ENCODE peak calls at places on chromosomes 7 and 10, in nine cellular contexts. M is head of caudate nucleus; F is PC-3; N is cardiac fibroblast; R is T1000; Y is GM23248; C is occipital lobe; K is activated naive CD4-positive, alpha-beta T cell treated with anti-CD3 and anti-CD28 coated beads for 36 hours; E is mesothelial cell of epicardium. Q is an unnamed sample.

GRCh38 chr10:82813856-82814255 is 938.9 kb downstream of the NRG3 start:
- DNase-seq in M (no peak), F (no peak), N (peak), R (no peak), Y (peak), C (no peak), K (no peak), E (no peak), Q (peak)

GRCh38 chr7:134710854-134711624 is 64.4 kb downstream of the BPGM start:
- DNase-seq in M (no peak), F (peak), N (no peak), R (no peak), Y (peak), C (no peak), K (peak), E (no peak), Q (peak)

GRCh38 chr7:157527686-157528085 is 190.9 kb downstream of the DNAJB6 start:
- DNase-seq in M (no peak), F (no peak), N (no peak), R (no peak), Y (no peak), C (no peak), K (no peak), E (no peak), Q (no peak)

GRCh38 chr7:56157238-56157790 is 41.1 kb upstream of the NUPR2 start:
- DNase-seq in M (no peak), F (no peak), N (no peak), R (no peak), Y (no peak), C (no peak), K (no peak), E (no peak), Q (no peak)

GRCh38 chr7:92691578-92691977 is 101.4 kb upstream of the FAM133B start:
- DNase-seq in M (no peak), F (peak), N (peak), R (no peak), Y (peak), C (no peak), K (peak), E (no peak), Q (peak)

GRCh38 chr7:129315916-129316315 is 91.1 kb downstream of the AHCYL2 start:
- DNase-seq in M (peak), F (no peak), N (no peak), R (no peak), Y (no peak), C (peak), K (no peak), E (no peak), Q (no peak)

GRCh38 chr10:51095444-51095843 is 21.2 kb downstream of the PRKG1 start:
- DNase-seq in M (no peak), F (no peak), N (no peak), R (no peak), Y (no peak), C (no peak), K (no peak), E (no peak), Q (no peak)

GRCh38 chr10:47063858-47064257 is 152.6 kb downstream of the PTPN20 start:
- DNase-seq in M (no peak), F (no peak), N (no peak), R (no peak), Y (no peak), C (no peak), K (no peak), E (no peak), Q (no peak)

GRCh38 chr7:2049111-2049781 is 183.5 kb downstream of the MAD1L1 start:
- DNase-seq in M (no peak), F (no peak), N (no peak), R (no peak), Y (no peak), C (no peak), K (no peak), E (no peak), Q (no peak)

GRCh38 chr10:60870803-60871202 is 73.2 kb downstream of the RHOBTB1 start:
- DNase-seq in M (no peak), F (no peak), N (no peak), R (no peak), Y (no peak), C (no peak), K (no peak), E (no peak), Q (no peak)

GRCh38 chr7:142812437-142813215 is 41.9 kb downstream of the PRSS2 start:
- DNase-seq in M (no peak), F (peak), N (peak), R (no peak), Y (peak), C (no peak), K (no peak), E (no peak), Q (no peak)

GRCh38 chr10:13291821-13292773 is 7.8 kb downstream of the PHYH start:
- DNase-seq in M (no peak), F (no peak), N (no peak), R (no peak), Y (no peak), C (no peak), K (no peak), E (no peak), Q (no peak)

GRCh38 chr7:104823177-104823576 is 190.8 kb upstream of the KMT2E start:
- DNase-seq in M (no peak), F (no peak), N (no peak), R (no peak), Y (no peak), C (no peak), K (no peak), E (no peak), Q (no peak)

GRCh38 chr10:74244097-74244685 is 93.2 kb downstream of the ADK start:
- DNase-seq in M (no peak), F (peak), N (peak), R (no peak), Y (peak), C (no peak), K (peak), E (no peak), Q (peak)

GRCh38 chr10:10911471-10911921 is 106.2 kb upstream of the CELF2 start:
- DNase-seq in M (no peak), F (peak), N (peak), R (peak), Y (peak), C (no peak), K (no peak), E (peak), Q (peak)

GRCh38 chr10:7950981-7951847 is 103.3 kb upstream of the GATA3 start:
- DNase-seq in M (no peak), F (peak), N (peak), R (no peak), Y (peak), C (no peak), K (no peak), E (no peak), Q (no peak)

GRCh38 chr10:22875584-22875983 is 52.3 kb upstream of the ARMC3 start:
- DNase-seq in M (no peak), F (no peak), N (no peak), R (no peak), Y (no peak), C (no peak), K (no peak), E (no peak), Q (peak)

GRCh38 chr10:27713906-27714305 is 31.7 kb downstream of the MKX start:
- DNase-seq in M (no peak), F (no peak), N (no peak), R (no peak), Y (peak), C (no peak), K (no peak), E (no peak), Q (no peak)

GRCh38 chr10:32446701-32447406 is 914 bp downstream of the CCDC7 start:
- DNase-seq in M (no peak), F (no peak), N (no peak), R (no peak), Y (peak), C (no peak), K (no peak), E (no peak), Q (peak)

GRCh38 chr10:13857465-13857864 is 270.7 kb downstream of the PRPF18 start:
- DNase-seq in M (no peak), F (no peak), N (no peak), R (no peak), Y (no peak), C (no peak), K (no peak), E (no peak), Q (no peak)

GRCh38 chr7:134444961-134445315 is 14.0 kb downstream of the AKR1B1 start:
- DNase-seq in M (no peak), F (no peak), N (no peak), R (no peak), Y (no peak), C (no peak), K (no peak), E (no peak), Q (no peak)

GRCh38 chr7:33062023-33062781 is at the start of gene NT5C3A:
- DNase-seq in M (peak), F (peak), N (peak), R (no peak), Y (peak), C (no peak), K (peak), E (peak), Q (peak)

GRCh38 chr7:2060701-2061100 is 172.0 kb downstream of the MAD1L1 start:
- DNase-seq in M (no peak), F (no peak), N (peak), R (no peak), Y (peak), C (no peak), K (no peak), E (no peak), Q (no peak)

GRCh38 chr7:129825005-129825553 is 127.7 kb downstream of the UBE2H start:
- DNase-seq in M (peak), F (peak), N (peak), R (peak), Y (peak), C (peak), K (peak), E (no peak), Q (peak)

GRCh38 chr10:129689681-129690080 is 222.6 kb downstream of the MGMT start:
- DNase-seq in M (no peak), F (peak), N (no peak), R (no peak), Y (peak), C (no peak), K (no peak), E (no peak), Q (no peak)

GRCh38 chr7:5005066-5005465 is 40.6 kb upstream of the RBAK start:
- DNase-seq in M (no peak), F (no peak), N (peak), R (no peak), Y (no peak), C (no peak), K (no peak), E (no peak), Q (no peak)

GRCh38 chr10:85606401-85606800 is 760.2 kb downstream of the GRID1 start:
- DNase-seq in M (no peak), F (no peak), N (no peak), R (no peak), Y (no peak), C (no peak), K (no peak), E (no peak), Q (no peak)

GRCh38 chr7:131606346-131607290 is 50.2 kb upstream of the PODXL start:
- DNase-seq in M (no peak), F (peak), N (no peak), R (no peak), Y (peak), C (no peak), K (no peak), E (no peak), Q (no peak)

GRCh38 chr7:52917982-52918578 is 117.4 kb upstream of the POM121L12 start:
- DNase-seq in M (no peak), F (peak), N (no peak), R (no peak), Y (peak), C (no peak), K (no peak), E (no peak), Q (peak)

GRCh38 chr7:11935905-11936304 is 103.9 kb upstream of the THSD7A start:
- DNase-seq in M (no peak), F (peak), N (peak), R (no peak), Y (no peak), C (no peak), K (no peak), E (no peak), Q (no peak)

GRCh38 chr10:62073429-62073828 is 171.9 kb downstream of the ARID5B start:
- DNase-seq in M (no peak), F (no peak), N (no peak), R (no peak), Y (peak), C (no peak), K (no peak), E (no peak), Q (no peak)

GRCh38 chr7:70383947-70384475 is 747.9 kb upstream of the GALNT17 start:
- DNase-seq in M (no peak), F (no peak), N (no peak), R (no peak), Y (no peak), C (no peak), K (no peak), E (no peak), Q (no peak)

GRCh38 chr7:131225619-131226101 is 102.0 kb upstream of the MKLN1 start:
- DNase-seq in M (no peak), F (no peak), N (peak), R (no peak), Y (peak), C (no peak), K (no peak), E (no peak), Q (peak)

GRCh38 chr7:103132995-103133688 is 15.8 kb downstream of the NAPEPLD start:
- DNase-seq in M (no peak), F (no peak), N (no peak), R (no peak), Y (no peak), C (no peak), K (no peak), E (no peak), Q (peak)

GRCh38 chr10:75754096-75754495 is 322.7 kb downstream of the LRMDA start:
- DNase-seq in M (no peak), F (no peak), N (no peak), R (no peak), Y (no peak), C (no peak), K (no peak), E (no peak), Q (no peak)

GRCh38 chr7:114342431-114343181 is 72.0 kb upstream of the FOXP2 start:
- DNase-seq in M (no peak), F (no peak), N (no peak), R (no peak), Y (no peak), C (no peak), K (no peak), E (no peak), Q (no peak)

GRCh38 chr7:98210513-98211220 is 572 bp upstream of the BHLHA15 start:
- DNase-seq in M (peak), F (no peak), N (no peak), R (no peak), Y (peak), C (peak), K (no peak), E (no peak), Q (no peak)

GRCh38 chr7:122219253-122219865 is 75.3 kb upstream of the AASS start:
- DNase-seq in M (no peak), F (peak), N (peak), R (no peak), Y (peak), C (no peak), K (no peak), E (no peak), Q (peak)

GRCh38 chr7:155296788-155297516 is 726 bp upstream of the INSIG1 start:
- DNase-seq in M (peak), F (peak), N (peak), R (peak), Y (peak), C (no peak), K (peak), E (no peak), Q (peak)

GRCh38 chr7:2612445-2613112 is 19.2 kb upstream of the TTYH3 start:
- DNase-seq in M (no peak), F (no peak), N (no peak), R (no peak), Y (no peak), C (no peak), K (no peak), E (no peak), Q (no peak)